ENCODE peak calls at places on chromosomes 13 and 19, in seven cellular contexts. F, K, Z, Y, M, H and I are unnamed samples.

GRCh38 chr19:38377052-38377451 is 2.7 kb downstream of the PSMD8 start:
- DNase-seq in M (no peak), F (no peak), K (no peak), Y (no peak), H (no peak), Z (no peak), I (no peak)

GRCh38 chr19:41934849-41935374 is 6.7 kb upstream of the ERFL start:
- DNase-seq in Y (peak), M (peak), F (peak), H (peak), K (peak), Z (peak), I (peak)

GRCh38 chr13:50911937-50912624 is 2.5 kb downstream of the RNASEH2B start:
- DNase-seq in M (peak), F (peak), H (peak), Z (peak), K (peak), Y (peak), I (peak)

GRCh38 chr13:51780099-51780498 is 23.9 kb downstream of the DHRS12 start:
- DNase-seq in M (no peak), H (no peak), Y (no peak), Z (no peak), K (no peak), F (no peak), I (no peak)

GRCh38 chr19:54206831-54207177 is 6.1 kb downstream of the RPS9 start:
- DNase-seq in Y (peak), Z (no peak), M (no peak), K (no peak), F (no peak), H (no peak), I (no peak)

GRCh38 chr19:46784262-46785053 is 3.9 kb downstream of the SLC1A5 start:
- DNase-seq in Y (peak), H (peak), K (peak), F (peak), Z (peak), M (peak), I (peak)

GRCh38 chr13:39603424-39603947 is 493 bp upstream of the LHFPL6 start:
- DNase-seq in F (peak), Y (no peak), Z (no peak), H (no peak), K (peak), M (no peak), I (peak)

GRCh38 chr19:40603071-40603718 is 2.0 kb downstream of the LTBP4 start:
- DNase-seq in M (no peak), H (no peak), Z (no peak), F (peak), K (no peak), Y (no peak), I (peak)

GRCh38 chr19:18737337-18737953 is 53.7 kb downstream of the COMP start:
- DNase-seq in H (no peak), Y (no peak), M (no peak), K (no peak), F (peak), Z (no peak), I (no peak)

GRCh38 chr19:19539738-19540703 is 2.0 kb downstream of the CILP2 start:
- DNase-seq in F (peak), Z (peak), Y (peak), M (peak), K (peak), H (peak), I (peak)

GRCh38 chr13:97417698-97418097 is 16.3 kb upstream of the RAP2A start:
- DNase-seq in H (no peak), K (no peak), Y (no peak), F (no peak), M (no peak), Z (no peak), I (no peak)

GRCh38 chr13:97423300-97424045 is 10.5 kb upstream of the RAP2A start:
- DNase-seq in K (no peak), H (no peak), Z (no peak), Y (no peak), F (no peak), M (no peak), I (peak)

GRCh38 chr13:97426695-97427094 is 7.3 kb upstream of the RAP2A start:
- DNase-seq in K (no peak), H (no peak), F (no peak), M (no peak), Y (no peak), Z (no peak), I (no peak)

GRCh38 chr13:97425570-97425969 is 8.4 kb upstream of the RAP2A start:
- DNase-seq in Z (no peak), Y (no peak), M (no peak), K (no peak), H (peak), F (no peak), I (no peak)

DNA sequence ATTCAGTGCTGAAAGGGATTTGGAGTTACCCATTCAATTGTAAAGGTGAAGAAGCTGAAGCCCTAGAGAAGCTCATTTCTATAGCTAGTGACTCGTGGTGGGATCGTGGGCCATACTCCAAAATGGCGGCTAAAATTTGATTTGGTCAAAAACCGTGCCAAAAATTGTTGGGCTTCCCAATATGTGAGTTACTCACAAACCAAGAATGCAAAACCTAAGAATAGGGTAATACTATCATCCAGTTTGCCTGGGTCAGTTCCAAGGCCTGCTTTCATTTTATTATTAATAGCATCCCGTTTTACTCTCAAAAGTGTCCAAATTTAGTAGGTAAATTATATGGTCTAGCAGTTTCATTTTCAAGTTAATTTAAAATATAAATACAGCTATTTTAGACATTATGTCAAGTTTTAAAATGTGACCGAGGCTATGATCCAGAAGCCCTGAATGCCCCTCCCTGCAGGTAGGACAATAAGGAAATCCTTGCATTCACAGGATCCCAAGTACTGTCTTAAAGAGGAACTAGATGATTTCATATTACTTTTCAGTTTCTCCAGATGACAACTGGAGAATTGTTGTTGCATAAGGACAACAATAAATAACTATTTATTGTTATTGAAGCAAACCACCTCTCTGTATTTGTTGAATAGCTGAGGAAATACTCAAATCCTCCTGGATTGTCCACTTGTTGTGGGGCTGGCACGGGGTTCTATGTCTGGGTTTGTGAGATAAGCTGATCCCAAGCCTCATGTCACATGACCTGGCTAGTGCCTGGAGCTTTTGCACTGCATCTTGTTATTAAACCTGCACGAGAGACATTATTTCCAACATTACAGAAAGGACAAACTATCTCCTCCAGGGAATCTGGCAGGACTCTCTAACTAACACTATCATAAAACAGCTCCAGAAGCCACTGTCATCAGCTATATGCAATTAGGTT is 11.6 kb upstream of the RAP2A start:
- DNase-seq in K (no peak), H (no peak), Y (no peak), M (no peak), Z (no peak), F (no peak), I (peak)
- TF ChIP-seq CTCF in K (no peak), H (no peak), Y (no peak), M (no peak), Z (no peak), F (no peak), I (no peak)

GRCh38 chr19:10424011-10424637 is 3.8 kb downstream of the PDE4A start:
- DNase-seq in Z (peak), K (peak), F (peak), H (peak), M (peak), Y (peak), I (peak)

GRCh38 chr19:10421240-10421948 is 1.1 kb downstream of the PDE4A start:
- DNase-seq in K (no peak), M (no peak), H (no peak), F (no peak), Y (no peak), Z (no peak), I (no peak)

GRCh38 chr19:10422846-10423245 is 2.5 kb downstream of the PDE4A start:
- DNase-seq in K (peak), F (no peak), M (no peak), Y (no peak), Z (no peak), H (no peak), I (no peak)

GRCh38 chr19:10420444-10421239 is at the start of gene PDE4A:
- DNase-seq in H (no peak), F (peak), M (no peak), Z (peak), K (peak), Y (peak), I (peak)

DNA sequence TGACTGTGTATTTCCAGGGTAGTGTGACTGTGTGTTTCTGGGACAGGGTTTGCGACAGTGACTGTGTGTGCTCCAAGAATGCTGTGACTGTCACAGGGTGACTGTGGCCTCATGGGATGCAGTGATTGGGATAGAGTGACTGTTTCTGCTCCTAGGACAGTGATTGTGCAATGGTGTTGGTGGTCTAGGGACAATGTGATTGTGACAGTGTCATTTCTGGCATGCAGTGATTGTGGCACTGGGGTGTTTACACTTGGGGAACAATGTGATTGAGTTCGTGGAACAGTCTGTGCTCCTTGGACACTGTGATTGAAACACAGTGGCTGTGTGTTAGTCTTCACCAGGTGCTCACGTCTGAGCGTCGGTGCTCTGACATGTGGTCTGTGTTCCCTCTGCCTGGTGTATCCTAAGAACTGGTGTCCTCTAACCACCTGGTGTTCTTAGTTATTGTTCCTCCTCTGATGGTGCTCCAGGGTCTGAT is 1.7 kb downstream of the PDE4A start:
- DNase-seq in Z (no peak), Y (no peak), K (no peak), M (no peak), F (no peak), H (no peak), I (no peak)
- H3K4me3 ChIP-seq in Z (no peak), Y (no peak), K (no peak), M (no peak), F (no peak), H (no peak), I (no peak)

GRCh38 chr19:15666883-15667282 is 6.0 kb upstream of the CYP4F12 start:
- DNase-seq in Z (no peak), H (no peak), Y (no peak), F (no peak), K (no peak), M (peak), I (no peak)
- TF ChIP-seq CTCF in Z (no peak), H (no peak), Y (no peak), F (no peak), K (no peak), M (no peak), I (no peak)

GRCh38 chr19:3369337-3370213 is 3.2 kb downstream of the NFIC start:
- DNase-seq in F (peak), Y (peak), H (no peak), K (no peak), Z (peak), M (peak), I (no peak)
- H3K4me3 ChIP-seq in F (peak), Y (peak), H (peak), K (no peak), Z (peak), M (peak), I (peak)

GRCh38 chr13:99819962-99820361 is 151.6 kb downstream of the ZIC5 start:
- DNase-seq in Z (no peak), K (no peak), M (no peak), Y (no peak), F (no peak), H (no peak), I (no peak)
- TF ChIP-seq CTCF in Z (no peak), K (no peak), M (no peak), Y (no peak), F (no peak), H (no peak), I (no peak)

GRCh38 chr13:114236224-114236623 is 1.5 kb downstream of the CDC16 start:
- DNase-seq in Y (no peak), K (no peak), M (no peak), H (no peak), Z (no peak), F (no peak), I (no peak)
- H3K4me3 ChIP-seq in Y (peak), K (peak), M (peak), H (peak), Z (peak), F (peak), I (peak)

GRCh38 chr13:49679244-49679643 is 12.0 kb downstream of the EBPL start:
- DNase-seq in Z (no peak), H (peak), K (no peak), M (no peak), Y (no peak), F (no peak), I (no peak)
- TF ChIP-seq CTCF in Z (peak), H (peak), K (no peak), M (no peak), Y (peak), F (no peak), I (peak)

DNA sequence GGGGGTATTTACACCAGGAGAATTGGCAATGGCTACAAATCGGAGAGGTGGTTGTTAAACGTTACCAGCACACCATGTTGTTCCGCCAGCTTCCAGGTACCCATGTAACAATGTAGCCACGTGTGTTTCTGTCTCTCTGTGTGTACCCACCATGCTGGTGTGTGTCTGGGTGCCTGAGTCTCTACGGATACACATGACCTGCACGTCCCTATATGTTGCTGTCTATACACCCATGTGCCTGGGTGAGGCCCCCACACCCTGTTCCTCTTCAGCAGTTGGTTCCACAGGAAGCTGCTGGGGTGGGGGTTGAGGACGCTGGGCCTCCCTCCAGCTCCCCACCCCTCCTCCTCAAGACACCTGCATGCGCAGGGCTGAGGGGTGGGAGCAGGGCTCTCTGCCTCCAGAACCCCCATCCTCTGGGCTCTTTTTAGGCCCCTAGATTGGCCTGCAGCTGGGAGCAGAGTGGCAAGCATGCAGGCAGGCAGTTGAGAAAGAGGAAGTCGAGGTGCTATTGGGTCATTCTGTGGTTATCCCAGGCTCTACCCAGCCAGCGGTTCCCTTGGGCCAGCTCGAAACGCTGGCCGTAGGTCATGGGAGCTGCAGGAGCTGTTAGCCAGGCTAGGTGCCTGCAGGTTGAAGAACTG is at the start of gene ARHGEF18:
- DNase-seq in Y (peak), Z (no peak), M (peak), H (no peak), K (no peak), F (no peak), I (no peak)
- H3K4me3 ChIP-seq in Y (no peak), Z (no peak), M (no peak), H (no peak), K (no peak), F (no peak), I (no peak)

GRCh38 chr19:2656533-2656932 is 46.0 kb downstream of the GNG7 start:
- DNase-seq in Y (no peak), K (no peak), M (no peak), F (no peak), Z (no peak), H (no peak), I (no peak)
- TF ChIP-seq CTCF in Y (no peak), K (no peak), M (no peak), F (no peak), Z (no peak), H (no peak), I (no peak)